ENCODE peak calls at places on chromosomes 13 and 19, in ten cellular contexts. S is AG10803, Q is left ventricle myocardium inferior, Y is mammary epithelial cell, O is dorsolateral prefrontal cortex, C is cardiac fibroblast, L is right atrium auricular region, E is fibroblast of mammary gland, V is PC-3, M is breast epithelium. G is an unnamed sample.

GRCh38 chr13:114107686-114108081 is 24.7 kb downstream of the RASA3 start:
- DNase-seq in S (peak; percentile 70), Q (peak; percentile 60), Y (no peak), O (peak; percentile 61), C (peak; percentile 72), L (peak; percentile 59), E (peak; percentile 89), V (no peak), M (peak; percentile 36), G (peak; percentile 80)

GRCh38 chr19:35266904-35267817 is 1.6 kb upstream of the USF2 start:
- DNase-seq in S (peak; percentile 15), Q (peak; percentile 66), Y (no peak), O (no peak), C (no peak), L (no peak), E (peak; percentile 7), V (peak; percentile 12), M (no peak), G (peak; percentile 32)

GRCh38 chr19:55679343-55680257 is 4.6 kb downstream of the EPN1 start:
- DNase-seq in S (no peak), Q (no peak), Y (peak; percentile 64), O (no peak), C (peak; percentile 67), L (no peak), E (peak; percentile 79), V (peak; percentile 92), M (no peak), G (no peak)

GRCh38 chr19:58562126-58563033 is 4.0 kb upstream of the UBE2M start:
- DNase-seq in S (peak; percentile 41), Q (peak; percentile 36), Y (peak; percentile 45), O (no peak), C (peak; percentile 53), L (no peak), E (peak; percentile 41), V (peak; percentile 55), M (no peak), G (peak; percentile 44)

GRCh38 chr19:55519461-55520311 is 17.2 kb downstream of the SBK2 start:
- DNase-seq in S (peak; percentile 72), Q (no peak), Y (peak; percentile 77), O (no peak), C (peak; percentile 94), L (no peak), E (peak; percentile 97), V (peak; percentile 87), M (no peak), G (peak; percentile 51)

GRCh38 chr19:18167975-18168645 is 5.5 kb upstream of the IFI30 start:
- DNase-seq in S (no peak), Q (peak; percentile 35), Y (no peak), O (no peak), C (peak; percentile 47), L (no peak), E (peak; percentile 37), V (peak; percentile 53), M (no peak), G (peak; percentile 39)

GRCh38 chr13:40221460-40222201 is 444.8 kb downstream of the FOXO1 start:
- DNase-seq in S (peak; percentile 37), Q (no peak), Y (peak; percentile 83), O (no peak), C (peak; percentile 77), L (no peak), E (peak; percentile 92), V (peak; percentile 12), M (no peak), G (peak; percentile 94)

GRCh38 chr19:52028780-52029123 is 573 bp upstream of the ZNF614 start:
- DNase-seq in S (no peak), Q (no peak), Y (no peak), O (no peak), C (no peak), L (no peak), E (no peak), V (peak; percentile 7), M (no peak), G (no peak)

GRCh38 chr19:6393982-6394412 is 1.0 kb upstream of the GTF2F1 start:
- DNase-seq in S (no peak), Q (no peak), Y (no peak), O (no peak), C (no peak), L (no peak), E (no peak), V (no peak), M (no peak), G (no peak)

GRCh38 chr13:20711301-20712044 is 8.0 kb downstream of the IL17D start:
- DNase-seq in S (no peak), Q (no peak), Y (no peak), O (no peak), C (peak; percentile 33), L (peak; percentile 56), E (no peak), V (no peak), M (no peak), G (no peak)

GRCh38 chr19:58575183-58576041 is 2.3 kb upstream of the MZF1 start:
- DNase-seq in S (peak; percentile 91), Q (peak; percentile 92), Y (peak; percentile 90), O (peak; percentile 89), C (peak; percentile 94), L (peak; percentile 94), E (peak; percentile 87), V (peak; percentile 92), M (peak; percentile 88), G (peak; percentile 90)

GRCh38 chr19:8526345-8527062 is 12.5 kb upstream of the ZNF414 start:
- DNase-seq in S (peak; percentile 88), Q (peak; percentile 90), Y (peak; percentile 81), O (peak; percentile 88), C (peak; percentile 94), L (peak; percentile 92), E (peak; percentile 87), V (peak; percentile 95), M (peak; percentile 94), G (peak; percentile 91)

GRCh38 chr19:29667941-29668340 is 2.7 kb downstream of the PLEKHF1 start:
- DNase-seq in S (no peak), Q (no peak), Y (no peak), O (no peak), C (no peak), L (no peak), E (no peak), V (no peak), M (peak; percentile 38), G (no peak)

GRCh38 chr13:106161186-106161585 is 374.3 kb downstream of the EFNB2 start:
- DNase-seq in S (peak; percentile 19), Q (no peak), Y (no peak), O (no peak), C (no peak), L (no peak), E (no peak), V (no peak), M (no peak), G (no peak)

DNA sequence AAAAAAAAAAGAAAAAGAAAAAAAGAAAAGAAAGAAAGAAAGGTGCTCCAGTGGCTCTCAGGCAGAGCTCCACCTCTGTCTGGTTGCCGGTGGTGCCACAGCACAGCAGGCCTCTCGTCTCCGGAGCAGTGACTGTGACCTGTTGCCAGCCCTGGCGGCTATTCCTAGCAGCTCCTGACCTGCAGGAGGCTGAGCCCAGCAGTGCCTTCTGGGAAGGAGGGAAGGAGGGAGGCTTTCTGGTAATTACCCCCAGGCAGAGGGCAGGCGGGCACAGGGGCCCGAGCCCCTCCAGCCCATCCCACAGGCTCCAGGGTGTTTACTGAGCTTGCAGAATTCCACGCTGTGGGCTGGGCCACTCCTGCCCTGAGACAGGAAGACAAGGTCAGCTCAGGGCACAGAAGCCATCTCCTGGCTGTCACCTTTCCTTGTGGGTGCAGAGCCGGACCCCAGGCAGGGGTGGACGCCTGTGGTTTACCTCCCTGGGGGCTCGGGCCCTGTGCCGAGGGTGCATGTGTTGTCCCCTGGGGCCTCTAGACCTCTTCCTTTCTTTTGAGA is 77.9 kb downstream of the GNG7 start:
- DNase-seq in S (no peak), Q (peak; percentile 74), Y (no peak), O (no peak), C (no peak), L (no peak), E (no peak), V (no peak), M (no peak), G (no peak)
- TF ChIP-seq CTCF in S (no peak), Q (peak; percentile 52), Y (no peak), O (no peak), C (no peak), L (no peak), E (no peak), V (no peak), M (no peak), G (no peak)

GRCh38 chr13:109155301-109155761 is 525.9 kb downstream of the MYO16 start:
- DNase-seq in S (peak; percentile 94), Q (no peak), Y (peak; percentile 14), O (no peak), C (peak; percentile 78), L (no peak), E (peak; percentile 90), V (peak; percentile 64), M (no peak), G (peak; percentile 95)
- TF ChIP-seq CTCF in S (peak; percentile 18), Q (no peak), Y (no peak), O (no peak), C (no peak), L (no peak), E (no peak), V (peak; percentile 25), M (no peak), G (peak; percentile 2)

GRCh38 chr19:48967346-48968178 is 2.5 kb downstream of the FTL start:
- DNase-seq in S (peak; percentile 71), Q (peak; percentile 36), Y (no peak), O (no peak), C (peak; percentile 73), L (peak; percentile 80), E (peak; percentile 76), V (no peak), M (no peak), G (peak; percentile 81)
- TF ChIP-seq CTCF in S (no peak), Q (no peak), Y (no peak), O (no peak), C (no peak), L (no peak), E (no peak), V (no peak), M (no peak), G (no peak)

GRCh38 chr13:74651121-74651520 is 516.9 kb upstream of the KLF12 start:
- DNase-seq in S (no peak), Q (no peak), Y (no peak), O (no peak), C (no peak), L (no peak), E (no peak), V (peak; percentile 34), M (no peak), G (no peak)

GRCh38 chr13:74647211-74647610 is 513.0 kb upstream of the KLF12 start:
- DNase-seq in S (no peak), Q (no peak), Y (no peak), O (no peak), C (no peak), L (no peak), E (no peak), V (no peak), M (no peak), G (no peak)

GRCh38 chr13:74644239-74644638 is 510.0 kb upstream of the KLF12 start:
- DNase-seq in S (peak; percentile 25), Q (no peak), Y (peak; percentile 14), O (no peak), C (peak; percentile 82), L (no peak), E (peak; percentile 62), V (no peak), M (no peak), G (peak; percentile 11)

DNA sequence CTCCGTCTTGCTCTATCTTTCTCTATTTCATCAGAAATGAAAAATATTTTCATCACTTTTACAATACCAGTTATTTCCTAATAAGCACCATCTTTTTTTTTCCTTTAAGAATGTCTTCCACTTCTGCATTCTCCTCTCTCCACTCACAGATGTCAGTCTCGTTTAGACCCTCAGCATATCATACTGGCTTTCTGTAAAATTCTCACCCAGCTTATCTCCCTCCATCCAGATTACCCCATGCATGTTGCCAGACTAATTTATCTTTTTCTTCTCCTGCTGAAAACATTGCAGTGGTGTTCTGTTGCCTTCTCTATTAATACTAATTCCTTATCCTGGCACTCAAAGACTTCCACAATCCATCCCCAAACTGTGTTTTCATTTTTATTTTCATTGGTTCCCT is 513.8 kb upstream of the KLF12 start:
- DNase-seq in S (no peak), Q (no peak), Y (no peak), O (no peak), C (no peak), L (no peak), E (no peak), V (no peak), M (no peak), G (no peak)
- TF ChIP-seq CTCF in S (no peak), Q (no peak), Y (no peak), O (no peak), C (no peak), L (no peak), E (no peak), V (no peak), M (no peak), G (no peak)

G was measured in fibroblast of villous mesenchyme.